ENCODE peak calls at places on chromosomes 6 and 20, in eight cellular contexts. One of them, this sample, is unnamed.
A peak's percentile ranks its signal among the peaks of the same experiment; 100 is the strongest.

GRCh38 chr20:56715902-56716519 is 86.9 kb downstream of the TFAP2C start:
- DNase-seq in mucosa of descending colon: no peak
- DNase-seq in left lung: no peak
- DNase-seq in lung: no peak
- DNase-seq in GM23248: no peak
- DNase-seq in neural progenitor cell: no peak
- DNase-seq in upper lobe of left lung: no peak
- DNase-seq in upper lobe of right lung: no peak
- DNase-seq in this sample: no peak

GRCh38 chr20:16978497-16978896 is 230.3 kb downstream of the OTOR start:
- DNase-seq in mucosa of descending colon: no peak
- DNase-seq in left lung: no peak
- DNase-seq in lung: no peak
- DNase-seq in GM23248: no peak
- DNase-seq in neural progenitor cell: no peak
- DNase-seq in upper lobe of left lung: no peak
- DNase-seq in upper lobe of right lung: no peak
- DNase-seq in this sample: no peak

GRCh38 chr20:36883972-36884535 is 8.1 kb downstream of the TLDC2 start:
- DNase-seq in mucosa of descending colon: no peak
- DNase-seq in left lung: no peak
- DNase-seq in lung: no peak
- DNase-seq in GM23248: no peak
- DNase-seq in neural progenitor cell: no peak
- DNase-seq in upper lobe of left lung: no peak
- DNase-seq in upper lobe of right lung: no peak
- DNase-seq in this sample: no peak

GRCh38 chr6:22236626-22237414 is 60.0 kb downstream of the PRL start:
- DNase-seq in mucosa of descending colon: no peak
- DNase-seq in left lung: no peak
- DNase-seq in lung: no peak
- DNase-seq in GM23248: peak; percentile 87
- DNase-seq in neural progenitor cell: no peak
- DNase-seq in upper lobe of left lung: no peak
- DNase-seq in upper lobe of right lung: no peak
- DNase-seq in this sample: no peak

GRCh38 chr20:3312940-3313656 is 74.1 kb upstream of the SLC4A11 start:
- DNase-seq in mucosa of descending colon: no peak
- DNase-seq in left lung: no peak
- DNase-seq in lung: no peak
- DNase-seq in GM23248: peak; percentile 79
- DNase-seq in neural progenitor cell: no peak
- DNase-seq in upper lobe of left lung: no peak
- DNase-seq in upper lobe of right lung: no peak
- DNase-seq in this sample: no peak

GRCh38 chr6:40986364-40986763 is 52.7 kb downstream of the UNC5CL start:
- DNase-seq in mucosa of descending colon: no peak
- DNase-seq in left lung: no peak
- DNase-seq in lung: no peak
- DNase-seq in GM23248: no peak
- DNase-seq in neural progenitor cell: no peak
- DNase-seq in upper lobe of left lung: no peak
- DNase-seq in upper lobe of right lung: no peak
- DNase-seq in this sample: no peak

GRCh38 chr6:52990342-52990741 is 4.7 kb downstream of the GSTA4 start:
- DNase-seq in mucosa of descending colon: no peak
- DNase-seq in left lung: no peak
- DNase-seq in lung: no peak
- DNase-seq in GM23248: peak; percentile 59
- DNase-seq in neural progenitor cell: no peak
- DNase-seq in upper lobe of left lung: no peak
- DNase-seq in upper lobe of right lung: no peak
- DNase-seq in this sample: no peak

GRCh38 chr6:131251593-131252204 is 116.4 kb downstream of the AKAP7 start:
- DNase-seq in mucosa of descending colon: no peak
- DNase-seq in left lung: no peak
- DNase-seq in lung: no peak
- DNase-seq in GM23248: no peak
- DNase-seq in neural progenitor cell: no peak
- DNase-seq in upper lobe of left lung: no peak
- DNase-seq in upper lobe of right lung: no peak
- DNase-seq in this sample: no peak

GRCh38 chr6:22880686-22881433 is 311.5 kb downstream of the HDGFL1 start:
- DNase-seq in mucosa of descending colon: no peak
- DNase-seq in left lung: no peak
- DNase-seq in lung: no peak
- DNase-seq in GM23248: peak; percentile 92
- DNase-seq in neural progenitor cell: no peak
- DNase-seq in upper lobe of left lung: no peak
- DNase-seq in upper lobe of right lung: no peak
- DNase-seq in this sample: no peak

GRCh38 chr6:134689177-134689576 is 260.7 kb downstream of the ALDH8A1 start:
- DNase-seq in mucosa of descending colon: no peak
- DNase-seq in left lung: no peak
- DNase-seq in lung: no peak
- DNase-seq in GM23248: no peak
- DNase-seq in neural progenitor cell: no peak
- DNase-seq in upper lobe of left lung: no peak
- DNase-seq in upper lobe of right lung: no peak
- DNase-seq in this sample: no peak

GRCh38 chr6:7991992-7992815 is 72.0 kb downstream of the BLOC1S5 start:
- DNase-seq in mucosa of descending colon: no peak
- DNase-seq in left lung: no peak
- DNase-seq in lung: no peak
- DNase-seq in GM23248: peak; percentile 90
- DNase-seq in neural progenitor cell: peak; percentile 33
- DNase-seq in upper lobe of left lung: no peak
- DNase-seq in upper lobe of right lung: no peak
- DNase-seq in this sample: no peak

GRCh38 chr20:33175123-33175522 is 7.2 kb downstream of the BPIFA2 start:
- DNase-seq in mucosa of descending colon: no peak
- DNase-seq in left lung: no peak
- DNase-seq in lung: no peak
- DNase-seq in GM23248: no peak
- DNase-seq in neural progenitor cell: no peak
- DNase-seq in upper lobe of left lung: no peak
- DNase-seq in upper lobe of right lung: no peak
- DNase-seq in this sample: no peak

GRCh38 chr6:7053125-7053784 is 54.5 kb upstream of the RREB1 start:
- DNase-seq in mucosa of descending colon: no peak
- DNase-seq in left lung: no peak
- DNase-seq in lung: no peak
- DNase-seq in GM23248: peak; percentile 2
- DNase-seq in neural progenitor cell: peak; percentile 15
- DNase-seq in upper lobe of left lung: no peak
- DNase-seq in upper lobe of right lung: no peak
- DNase-seq in this sample: no peak

GRCh38 chr6:105179244-105180065 is at the start of gene POPDC3:
- DNase-seq in mucosa of descending colon: peak; percentile 36
- DNase-seq in left lung: no peak
- DNase-seq in lung: no peak
- DNase-seq in GM23248: peak; percentile 69
- DNase-seq in neural progenitor cell: peak; percentile 78
- DNase-seq in upper lobe of left lung: peak; percentile 82
- DNase-seq in upper lobe of right lung: peak; percentile 69
- DNase-seq in this sample: no peak

GRCh38 chr6:165872311-165872710 is 209.3 kb upstream of the PDE10A start:
- DNase-seq in mucosa of descending colon: no peak
- DNase-seq in left lung: no peak
- DNase-seq in lung: no peak
- DNase-seq in GM23248: no peak
- DNase-seq in neural progenitor cell: no peak
- DNase-seq in upper lobe of left lung: no peak
- DNase-seq in upper lobe of right lung: no peak
- DNase-seq in this sample: no peak

GRCh38 chr6:165872811-165873210 is 209.8 kb upstream of the PDE10A start:
- DNase-seq in mucosa of descending colon: no peak
- DNase-seq in left lung: no peak
- DNase-seq in lung: no peak
- DNase-seq in GM23248: no peak
- DNase-seq in neural progenitor cell: no peak
- DNase-seq in upper lobe of left lung: no peak
- DNase-seq in upper lobe of right lung: no peak
- DNase-seq in this sample: no peak

GRCh38 chr6:165864925-165865324 is 201.9 kb upstream of the PDE10A start:
- DNase-seq in mucosa of descending colon: no peak
- DNase-seq in left lung: no peak
- DNase-seq in lung: no peak
- DNase-seq in GM23248: no peak
- DNase-seq in neural progenitor cell: no peak
- DNase-seq in upper lobe of left lung: no peak
- DNase-seq in upper lobe of right lung: no peak
- DNase-seq in this sample: no peak

GRCh38 chr6:165871571-165871970 is 208.5 kb upstream of the PDE10A start:
- DNase-seq in mucosa of descending colon: no peak
- DNase-seq in left lung: no peak
- DNase-seq in lung: no peak
- DNase-seq in GM23248: no peak
- DNase-seq in neural progenitor cell: no peak
- DNase-seq in upper lobe of left lung: no peak
- DNase-seq in upper lobe of right lung: no peak
- DNase-seq in this sample: no peak

DNA sequence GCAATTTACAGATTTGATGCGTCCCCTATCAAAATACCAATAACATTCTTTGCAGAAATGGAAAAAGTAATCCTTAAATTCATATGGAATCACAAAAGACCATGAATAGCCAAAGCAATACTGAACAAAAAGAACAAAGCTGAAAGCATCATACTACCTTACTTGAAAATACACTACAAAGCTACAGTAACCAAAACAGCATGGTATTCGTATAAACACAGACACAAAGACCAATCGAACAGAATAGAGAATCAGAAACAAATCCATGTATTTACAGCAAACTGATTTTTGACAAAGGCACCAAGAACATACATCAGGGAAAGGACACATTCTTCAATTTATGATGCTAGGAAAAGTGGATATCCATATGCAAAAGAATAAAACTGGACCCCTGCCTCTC is 206.5 kb upstream of the PDE10A start:
- DNase-seq in mucosa of descending colon: no peak
- DNase-seq in left lung: no peak
- DNase-seq in lung: no peak
- DNase-seq in GM23248: no peak
- DNase-seq in neural progenitor cell: no peak
- DNase-seq in upper lobe of left lung: no peak
- DNase-seq in upper lobe of right lung: no peak
- DNase-seq in this sample: no peak
- H3K9me3 ChIP-seq in mucosa of descending colon: peaks cover 5% of the 10 kb centered on the region
- H3K9me3 ChIP-seq in left lung: peaks cover 15% of the 10 kb centered on the region
- H3K9me3 ChIP-seq in lung: peaks cover 8% of the 10 kb centered on the region
- H3K9me3 ChIP-seq in GM23248: no peaks in the 10 kb centered on the region
- H3K9me3 ChIP-seq in neural progenitor cell: peaks cover 8% of the 10 kb centered on the region
- H3K9me3 ChIP-seq in upper lobe of left lung: no peaks in the 10 kb centered on the region
- H3K9me3 ChIP-seq in upper lobe of right lung: no peaks in the 10 kb centered on the region
- H3K9me3 ChIP-seq in this sample: no peaks in the 10 kb centered on the region

GRCh38 chr20:1357921-1358671 is 29.2 kb upstream of the SDCBP2 start:
- DNase-seq in mucosa of descending colon: no peak
- DNase-seq in left lung: no peak
- DNase-seq in lung: no peak
- DNase-seq in GM23248: no peak
- DNase-seq in neural progenitor cell: no peak
- DNase-seq in upper lobe of left lung: no peak
- DNase-seq in upper lobe of right lung: no peak
- DNase-seq in this sample: no peak

DNA sequence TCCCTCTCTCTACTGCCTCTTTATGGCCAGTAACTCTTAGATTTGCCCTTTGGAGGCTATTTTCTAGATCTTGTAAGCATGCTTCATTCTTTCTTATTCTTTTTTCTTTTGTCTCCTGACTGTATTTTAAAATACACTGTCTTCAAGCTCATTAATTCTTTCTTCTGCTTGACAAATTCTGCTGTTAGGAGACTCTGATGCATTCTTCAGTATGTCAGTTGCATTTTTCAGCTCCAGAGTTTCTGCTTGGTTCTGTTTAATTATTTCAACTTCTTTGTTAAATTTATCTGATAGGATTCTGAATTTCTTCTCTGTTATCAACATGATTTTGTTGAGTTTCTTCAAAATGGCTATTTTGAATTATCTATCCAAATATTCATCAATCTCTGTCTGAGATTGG is 25.0 kb upstream of the SDCBP2 start:
- DNase-seq in mucosa of descending colon: no peak
- DNase-seq in left lung: no peak
- DNase-seq in lung: no peak
- DNase-seq in GM23248: no peak
- DNase-seq in neural progenitor cell: no peak
- DNase-seq in upper lobe of left lung: no peak
- DNase-seq in upper lobe of right lung: no peak
- DNase-seq in this sample: no peak
- H3K9me3 ChIP-seq in mucosa of descending colon: no peaks in the 10 kb centered on the region
- H3K9me3 ChIP-seq in left lung: peaks cover 8% of the 10 kb centered on the region
- H3K9me3 ChIP-seq in lung: no peaks in the 10 kb centered on the region
- H3K9me3 ChIP-seq in GM23248: no peaks in the 10 kb centered on the region
- H3K9me3 ChIP-seq in neural progenitor cell: no peaks in the 10 kb centered on the region
- H3K9me3 ChIP-seq in upper lobe of left lung: no peaks in the 10 kb centered on the region
- H3K9me3 ChIP-seq in upper lobe of right lung: no peaks in the 10 kb centered on the region
- H3K9me3 ChIP-seq in this sample: no peaks in the 10 kb centered on the region

GRCh38 chr20:24866008-24866407 is 83.1 kb upstream of the CST7 start:
- DNase-seq in mucosa of descending colon: no peak
- DNase-seq in left lung: no peak
- DNase-seq in lung: no peak
- DNase-seq in GM23248: no peak
- DNase-seq in neural progenitor cell: no peak
- DNase-seq in upper lobe of left lung: no peak
- DNase-seq in upper lobe of right lung: no peak
- DNase-seq in this sample: no peak

GRCh38 chr20:24862606-24863005 is 86.5 kb upstream of the CST7 start:
- DNase-seq in mucosa of descending colon: no peak
- DNase-seq in left lung: no peak
- DNase-seq in lung: no peak
- DNase-seq in GM23248: no peak
- DNase-seq in neural progenitor cell: no peak
- DNase-seq in upper lobe of left lung: no peak
- DNase-seq in upper lobe of right lung: no peak
- DNase-seq in this sample: no peak

GRCh38 chr20:24863356-24863755 is 85.7 kb upstream of the CST7 start:
- DNase-seq in mucosa of descending colon: no peak
- DNase-seq in left lung: no peak
- DNase-seq in lung: no peak
- DNase-seq in GM23248: peak; percentile 86
- DNase-seq in neural progenitor cell: no peak
- DNase-seq in upper lobe of left lung: no peak
- DNase-seq in upper lobe of right lung: no peak
- DNase-seq in this sample: no peak

GRCh38 chr20:24859539-24859938 is 89.5 kb upstream of the CST7 start:
- DNase-seq in mucosa of descending colon: no peak
- DNase-seq in left lung: no peak
- DNase-seq in lung: no peak
- DNase-seq in GM23248: no peak
- DNase-seq in neural progenitor cell: no peak
- DNase-seq in upper lobe of left lung: no peak
- DNase-seq in upper lobe of right lung: no peak
- DNase-seq in this sample: no peak

GRCh38 chr20:24862186-24862585 is 86.9 kb upstream of the CST7 start:
- DNase-seq in mucosa of descending colon: no peak
- DNase-seq in left lung: no peak
- DNase-seq in lung: no peak
- DNase-seq in GM23248: no peak
- DNase-seq in neural progenitor cell: no peak
- DNase-seq in upper lobe of left lung: peak; percentile 32
- DNase-seq in upper lobe of right lung: no peak
- DNase-seq in this sample: no peak
- H3K9me3 ChIP-seq in mucosa of descending colon: peaks cover 14% of the 10 kb centered on the region
- H3K9me3 ChIP-seq in left lung: peaks cover 28% of the 10 kb centered on the region
- H3K9me3 ChIP-seq in lung: no peaks in the 10 kb centered on the region
- H3K9me3 ChIP-seq in GM23248: no peaks in the 10 kb centered on the region
- H3K9me3 ChIP-seq in neural progenitor cell: peaks cover 6% of the 10 kb centered on the region
- H3K9me3 ChIP-seq in upper lobe of left lung: peaks cover 12% of the 10 kb centered on the region
- H3K9me3 ChIP-seq in upper lobe of right lung: no peaks in the 10 kb centered on the region
- H3K9me3 ChIP-seq in this sample: no peaks in the 10 kb centered on the region

GRCh38 chr6:4581468-4582420 is 194.5 kb upstream of the CDYL start:
- DNase-seq in mucosa of descending colon: no peak
- DNase-seq in left lung: no peak
- DNase-seq in lung: no peak
- DNase-seq in GM23248: peak; percentile 84
- DNase-seq in neural progenitor cell: no peak
- DNase-seq in upper lobe of left lung: no peak
- DNase-seq in upper lobe of right lung: no peak
- DNase-seq in this sample: no peak
- H3K9me3 ChIP-seq in mucosa of descending colon: no peaks in the 10 kb centered on the region
- H3K9me3 ChIP-seq in left lung: peaks cover 8% of the 10 kb centered on the region
- H3K9me3 ChIP-seq in lung: no peaks in the 10 kb centered on the region
- H3K9me3 ChIP-seq in GM23248: no peaks in the 10 kb centered on the region
- H3K9me3 ChIP-seq in neural progenitor cell: no peaks in the 10 kb centered on the region
- H3K9me3 ChIP-seq in upper lobe of left lung: no peaks in the 10 kb centered on the region
- H3K9me3 ChIP-seq in upper lobe of right lung: peaks cover 5% of the 10 kb centered on the region
- H3K9me3 ChIP-seq in this sample: no peaks in the 10 kb centered on the region